ENCODE peak calls at places on chromosomes 5 and 9, in eight cellular contexts. B is amygdala; C is stimulated activated CD4-positive, alpha-beta T cell treated with anti-CD3 and anti-CD28 coated beads, Interleukin-15, amount 100 ng/mL, for 24 hours; U is nephron progenitor cell; S is central memory CD8-positive, alpha-beta T cell; D is iris pigment epithelial cell; P is NCI-H1436; R is CD8-positive, alpha-beta T cell. G is an unnamed sample.

GRCh38 chr9:89687216-89687615 is 82.4 kb downstream of the GADD45G start:
- DNase-seq in B (no peak), C (no peak), U (no peak), S (no peak), D (no peak), P (no peak), R (no peak), G (no peak)

GRCh38 chr5:135232958-135233357 is 166.1 kb downstream of the MACROH2A1 start:
- DNase-seq in B (no peak), C (no peak), U (no peak), S (no peak), D (no peak), P (no peak), R (no peak), G (no peak)

GRCh38 chr9:129500166-129500862 is 120.6 kb downstream of the C9orf50 start:
- DNase-seq in B (no peak), C (no peak), U (peak), S (no peak), D (peak), P (no peak), R (no peak), G (no peak)

GRCh38 chr5:25713259-25713658 is 1068.5 kb upstream of the CDH10 start:
- DNase-seq in B (no peak), C (no peak), U (peak), S (no peak), D (no peak), P (no peak), R (no peak), G (no peak)

GRCh38 chr5:60504342-60504741 is 195.6 kb downstream of the DEPDC1B start:
- DNase-seq in B (no peak), C (no peak), U (no peak), S (no peak), D (no peak), P (no peak), R (no peak), G (no peak)

GRCh38 chr5:148740966-148741742 is 85.3 kb upstream of the ADRB2 start:
- DNase-seq in B (no peak), C (no peak), U (no peak), S (no peak), D (peak), P (peak), R (no peak), G (peak)

GRCh38 chr5:120465281-120465961 is 1.3 kb downstream of the PRR16 start:
- DNase-seq in B (no peak), C (peak), U (peak), S (no peak), D (peak), P (no peak), R (no peak), G (no peak)

GRCh38 chr5:84383816-84384603 is 670 bp downstream of the EDIL3 start:
- DNase-seq in B (peak), C (no peak), U (peak), S (no peak), D (peak), P (no peak), R (no peak), G (no peak)

GRCh38 chr5:151448038-151448985 is 909 bp downstream of the SLC36A1 start:
- DNase-seq in B (no peak), C (peak), U (peak), S (no peak), D (no peak), P (no peak), R (no peak), G (peak)

GRCh38 chr5:87829214-87829551 is 416.5 kb upstream of the CCNH start:
- DNase-seq in B (no peak), C (no peak), U (no peak), S (no peak), D (peak), P (no peak), R (no peak), G (no peak)

GRCh38 chr5:159207616-159208507 is 1.5 kb downstream of the RNF145 start:
- DNase-seq in B (peak), C (peak), U (peak), S (peak), D (peak), P (peak), R (peak), G (peak)

GRCh38 chr5:102922839-102923477 is 167.9 kb downstream of the PAM start:
- DNase-seq in B (no peak), C (no peak), U (no peak), S (no peak), D (no peak), P (no peak), R (no peak), G (no peak)

GRCh38 chr9:100427366-100428263 is 672 bp downstream of the MSANTD3 start:
- DNase-seq in B (peak), C (peak), U (peak), S (no peak), D (peak), P (peak), R (no peak), G (no peak)

GRCh38 chr5:38551020-38552017 is 5.1 kb downstream of the LIFR start:
- DNase-seq in B (no peak), C (peak), U (no peak), S (no peak), D (peak), P (peak), R (no peak), G (no peak)

GRCh38 chr5:72501475-72501874 is 5.7 kb downstream of the ZNF366 start:
- DNase-seq in B (no peak), C (no peak), U (no peak), S (no peak), D (no peak), P (no peak), R (no peak), G (no peak)

GRCh38 chr9:77909306-77909705 is 122.3 kb downstream of the GNAQ start:
- DNase-seq in B (no peak), C (no peak), U (no peak), S (no peak), D (no peak), P (no peak), R (no peak), G (no peak)

GRCh38 chr9:105877719-105878118 is 183.4 kb downstream of the TMEM38B start:
- DNase-seq in B (no peak), C (no peak), U (no peak), S (no peak), D (no peak), P (peak), R (no peak), G (no peak)

GRCh38 chr9:34603610-34604231 is 8.2 kb downstream of the RPP25L start:
- DNase-seq in B (peak), C (peak), U (peak), S (peak), D (peak), P (peak), R (peak), G (peak)

GRCh38 chr5:172790496-172790889 is 19.5 kb upstream of the DUSP1 start:
- DNase-seq in B (no peak), C (no peak), U (no peak), S (no peak), D (no peak), P (no peak), R (no peak), G (no peak)

GRCh38 chr9:108643756-108644510 is 211.9 kb downstream of the ACTL7B start:
- DNase-seq in B (no peak), C (no peak), U (no peak), S (no peak), D (peak), P (no peak), R (no peak), G (no peak)

GRCh38 chr5:139952464-139953070 is 90.5 kb downstream of the NRG2 start:
- DNase-seq in B (no peak), C (no peak), U (no peak), S (no peak), D (no peak), P (no peak), R (peak), G (no peak)

GRCh38 chr5:134975078-134975715 is 7.5 kb downstream of the CATSPER3 start:
- DNase-seq in B (no peak), C (no peak), U (no peak), S (no peak), D (peak), P (no peak), R (no peak), G (no peak)

GRCh38 chr5:96427823-96428222 is 5.2 kb downstream of the PCSK1 start:
- DNase-seq in B (no peak), C (no peak), U (peak), S (no peak), D (peak), P (no peak), R (no peak), G (no peak)

GRCh38 chr9:84325347-84325982 is 15.1 kb downstream of the SLC28A3 start:
- DNase-seq in B (no peak), C (no peak), U (no peak), S (no peak), D (peak), P (no peak), R (no peak), G (no peak)

GRCh38 chr9:87541663-87542062 is 44.0 kb downstream of the DAPK1 start:
- DNase-seq in B (no peak), C (no peak), U (no peak), S (no peak), D (no peak), P (no peak), R (no peak), G (no peak)

GRCh38 chr9:134413890-134414731 is 87.9 kb downstream of the RXRA start:
- DNase-seq in B (no peak), C (no peak), U (peak), S (no peak), D (peak), P (peak), R (no peak), G (no peak)

G was measured in B cell.